ENCODE peak calls at places on chromosomes 13 and 19, in five cellular contexts. P is left ventricle myocardium inferior, C is uterus, M is tibial nerve, E is GM23338. H is an unnamed sample.

GRCh38 chr19:14517840-14518505 is at the start of gene DNAJB1:
- DNase-seq in P (peak; percentile 86), C (peak; percentile 87), M (peak; percentile 69), E (peak; percentile 70), H (peak; percentile 29)

GRCh38 chr19:58581227-58582141 is 8.3 kb upstream of the MZF1 start:
- DNase-seq in P (peak; percentile 87), C (peak; percentile 87), M (peak; percentile 77), E (peak; percentile 96), H (peak; percentile 49)

GRCh38 chr13:33153421-33154381 is 131.9 kb downstream of the STARD13 start:
- DNase-seq in P (peak; percentile 52), C (no peak), M (no peak), E (peak; percentile 25), H (no peak)

GRCh38 chr19:56810260-56810659 is 30.3 kb downstream of the PEG3 start:
- DNase-seq in P (no peak), C (no peak), M (no peak), E (no peak), H (no peak)

GRCh38 chr19:53908106-53908932 is 759 bp upstream of the CACNG7 start:
- DNase-seq in P (no peak), C (peak; percentile 26), M (no peak), E (peak; percentile 95), H (no peak)

GRCh38 chr13:88294368-88294767 is 623.2 kb downstream of the SLITRK5 start:
- DNase-seq in P (no peak), C (no peak), M (no peak), E (no peak), H (no peak)

GRCh38 chr13:111554539-111555267 is 234.3 kb downstream of the TEX29 start:
- DNase-seq in P (no peak), C (no peak), M (no peak), E (peak; percentile 35), H (no peak)

GRCh38 chr19:33226550-33227241 is 1.0 kb upstream of the SLC7A10 start:
- DNase-seq in P (no peak), C (no peak), M (no peak), E (peak; percentile 96), H (no peak)

GRCh38 chr19:21482863-21483276 is 22.5 kb upstream of the ZNF429 start:
- DNase-seq in P (peak; percentile 63), C (peak; percentile 62), M (no peak), E (peak; percentile 83), H (peak; percentile 26)

GRCh38 chr19:39997595-39998216 is 846 bp downstream of the ZNF546 start:
- DNase-seq in P (no peak), C (no peak), M (no peak), E (no peak), H (no peak)

GRCh38 chr19:50723069-50723468 is at the start of gene CLEC11A:
- DNase-seq in P (peak; percentile 72), C (peak; percentile 78), M (no peak), E (peak; percentile 51), H (no peak)

GRCh38 chr19:43464089-43464775 is 1.2 kb downstream of the LYPD3 start:
- DNase-seq in P (peak; percentile 78), C (peak; percentile 84), M (peak; percentile 71), E (no peak), H (peak; percentile 87)

GRCh38 chr19:45440873-45441654 is 17.3 kb upstream of the ERCC1 start:
- DNase-seq in P (no peak), C (no peak), M (no peak), E (peak; percentile 49), H (no peak)

GRCh38 chr13:111494641-111495040 is 174.2 kb downstream of the TEX29 start:
- DNase-seq in P (no peak), C (peak; percentile 6), M (no peak), E (no peak), H (no peak)

GRCh38 chr19:13880059-13880672 is 3.2 kb downstream of the NANOS3 start:
- DNase-seq in P (peak; percentile 98), C (peak; percentile 99), M (peak; percentile 98), E (peak; percentile 96), H (peak; percentile 92)

GRCh38 chr19:45123440-45123850 is 30.5 kb downstream of the PPP1R37 start:
- DNase-seq in P (no peak), C (no peak), M (no peak), E (no peak), H (no peak)

GRCh38 chr19:33333151-33333550 is 30.8 kb upstream of the CEBPA start:
- DNase-seq in P (no peak), C (no peak), M (no peak), E (no peak), H (no peak)

GRCh38 chr19:45917421-45918091 is 3.0 kb upstream of the NANOS2 start:
- DNase-seq in P (no peak), C (no peak), M (no peak), E (no peak), H (no peak)

GRCh38 chr13:112510002-112510780 is 77.8 kb downstream of the TUBGCP3 start:
- DNase-seq in P (no peak), C (no peak), M (no peak), E (peak; percentile 95), H (no peak)

GRCh38 chr13:51324714-51325440 is 14.6 kb upstream of the SERPINE3 start:
- DNase-seq in P (no peak), C (no peak), M (no peak), E (peak; percentile 76), H (no peak)

GRCh38 chr19:40598121-40598917 is 2.9 kb upstream of the LTBP4 start:
- DNase-seq in P (peak; percentile 89), C (peak; percentile 93), M (peak; percentile 89), E (peak; percentile 97), H (peak; percentile 94)

GRCh38 chr19:10862561-10863106 is 8.7 kb upstream of the CARM1 start:
- DNase-seq in P (no peak), C (no peak), M (no peak), E (no peak), H (no peak)

GRCh38 chr19:20479483-20479882 is 86.1 kb downstream of the ZNF737 start:
- DNase-seq in P (no peak), C (no peak), M (no peak), E (no peak), H (no peak)

GRCh38 chr19:32017341-32017948 is 328.0 kb upstream of the ZNF507 start:
- DNase-seq in P (no peak), C (no peak), M (no peak), E (no peak), H (no peak)

GRCh38 chr13:53004605-53005004 is 24.0 kb upstream of the OLFM4 start:
- DNase-seq in P (no peak), C (no peak), M (no peak), E (no peak), H (no peak)

GRCh38 chr13:78732445-78733017 is 73.6 kb upstream of the OBI1 start:
- DNase-seq in P (no peak), C (no peak), M (no peak), E (peak; percentile 63), H (no peak)

GRCh38 chr13:72125561-72125960 is 258.6 kb upstream of the DACH1 start:
- DNase-seq in P (no peak), C (no peak), M (no peak), E (no peak), H (no peak)

GRCh38 chr19:51511353-51511752 is 9.8 kb upstream of the SIGLEC12 start:
- DNase-seq in P (no peak), C (no peak), M (no peak), E (peak; percentile 85), H (no peak)

GRCh38 chr13:49354719-49355118 is 89.1 kb downstream of the CAB39L start:
- DNase-seq in P (no peak), C (no peak), M (no peak), E (no peak), H (no peak)

GRCh38 chr13:37510441-37510840 is 88.1 kb downstream of the POSTN start:
- DNase-seq in P (no peak), C (no peak), M (no peak), E (no peak), H (no peak)
- TF ChIP-seq CTCF in P (no peak), C (no peak), M (no peak), E (no peak), H (no peak)

GRCh38 chr19:1090731-1091543 is 4.2 kb downstream of the POLR2E start:
- DNase-seq in P (no peak), C (no peak), M (no peak), E (no peak), H (no peak)
- H3K4me1 ChIP-seq in P (peaks cover 37% of the 10 kb centered on the region), C (peaks cover 3% of the 10 kb centered on the region), M (no peaks in the 10 kb centered on the region), E (no peaks in the 10 kb centered on the region), H (peaks cover 12% of the 10 kb centered on the region)

DNA sequence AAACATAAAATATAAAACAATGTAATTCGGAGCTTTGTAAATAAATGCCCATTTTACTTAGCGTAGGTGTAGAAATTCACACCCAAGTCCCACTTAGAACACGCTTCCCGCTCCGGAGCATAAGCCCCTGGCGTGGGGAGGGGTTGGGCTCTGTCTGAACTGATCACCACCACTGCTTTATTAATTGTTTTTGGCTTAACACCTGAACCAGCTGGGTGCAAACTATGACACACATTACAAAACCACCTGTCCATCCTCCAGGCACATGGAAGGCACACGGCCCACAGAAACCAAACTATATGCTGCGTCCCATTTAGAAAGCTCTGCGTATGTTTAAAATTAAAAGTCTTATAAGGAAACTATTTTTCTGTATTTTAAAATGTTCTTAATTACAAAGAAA is 25.9 kb downstream of the RASA3 start:
- DNase-seq in P (no peak), C (no peak), M (peak; percentile 1), E (no peak), H (no peak)
- H3K27ac ChIP-seq in P (no peak overlapping the region), C (no peak overlapping the region), M (no peak overlapping the region), E (no peak overlapping the region), H (no peak overlapping the region)

GRCh38 chr13:99740261-99740979 is 231.1 kb downstream of the ZIC5 start:
- DNase-seq in P (no peak), C (no peak), M (no peak), E (no peak), H (no peak)
- TF ChIP-seq CTCF in P (no peak), C (no peak), M (no peak), E (no peak), H (no peak)

GRCh38 chr13:113744197-113745000 is 14.6 kb upstream of the TMEM255B start:
- DNase-seq in P (no peak), C (no peak), M (no peak), E (no peak), H (no peak)
- H3K4me1 ChIP-seq in P (peaks cover 13% of the 10 kb centered on the region), C (no peaks in the 10 kb centered on the region), M (no peaks in the 10 kb centered on the region), E (no peaks in the 10 kb centered on the region), H (no peaks in the 10 kb centered on the region)

GRCh38 chr13:63512095-63512494 is 2096.4 kb upstream of the PCDH20 start:
- DNase-seq in P (no peak), C (no peak), M (no peak), E (no peak), H (no peak)
- H3K27ac ChIP-seq in P (no peak overlapping the region), C (no peak overlapping the region), M (no peak overlapping the region), E (no peak overlapping the region), H (no peak overlapping the region)

DNA sequence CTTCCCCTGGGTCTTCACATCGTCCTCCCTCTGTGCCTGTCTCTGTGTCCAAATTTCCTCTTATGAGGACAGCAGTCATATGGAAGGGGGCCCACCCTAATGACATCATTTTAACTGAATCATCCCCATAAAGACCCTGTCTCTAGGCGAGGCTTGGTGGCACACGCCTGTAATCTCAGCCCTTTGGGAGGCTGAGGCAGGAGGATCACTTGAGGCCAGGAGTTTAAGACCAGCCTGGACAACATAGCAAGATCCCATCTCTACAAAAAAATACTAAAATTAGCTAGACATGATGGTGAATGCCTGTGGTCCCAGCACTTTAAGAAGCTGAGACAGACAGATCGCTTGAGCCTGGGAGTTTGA is 4.8 kb downstream of the MYO9B start:
- DNase-seq in P (no peak), C (no peak), M (no peak), E (no peak), H (no peak)
- TF ChIP-seq CTCF in P (no peak), C (no peak), M (no peak), E (no peak), H (no peak)

H was measured in ascending aorta.